ENCODE peak calls at places on chromosomes 16 and 17, in four cellular contexts. S is fibroblast of the conjunctiva; U is activated CD4-positive, alpha-beta memory T cell treated with anti-CD3 and anti-CD28 coated beads for 36 hours; P is H4. C is an unnamed sample.

GRCh38 chr16:25073849-25074248 is 37.7 kb upstream of the LCMT1 start:
- DNase-seq in S (no peak), U (no peak), P (no peak), C (no peak)

GRCh38 chr17:31550389-31551056 is 159.0 kb downstream of the RAB11FIP4 start:
- DNase-seq in S (no peak), U (no peak), P (no peak), C (no peak)

GRCh38 chr16:29307598-29308507 is 98.7 kb downstream of the NPIPB11 start:
- DNase-seq in S (no peak), U (no peak), P (peak; percentile 59), C (peak; percentile 80)

GRCh38 chr16:68005786-68006286 is 6.6 kb upstream of the DPEP2 start:
- DNase-seq in S (no peak), U (peak; percentile 55), P (no peak), C (no peak)

GRCh38 chr16:75854117-75854516 is 127.8 kb upstream of the CPHXL start:
- DNase-seq in S (no peak), U (no peak), P (no peak), C (no peak)

GRCh38 chr16:2184962-2185361 is 11.4 kb downstream of the CASKIN1 start:
- DNase-seq in S (no peak), U (no peak), P (no peak), C (no peak)

GRCh38 chr16:87044031-87044380 is 273.2 kb downstream of the C16orf95 start:
- DNase-seq in S (no peak), U (no peak), P (no peak), C (no peak)

GRCh38 chr16:47008174-47008573 is 34.7 kb upstream of the DNAJA2 start:
- DNase-seq in S (no peak), U (no peak), P (no peak), C (no peak)

GRCh38 chr17:79203016-79203415 is 128.4 kb downstream of the ENGASE start:
- DNase-seq in S (no peak), U (no peak), P (no peak), C (no peak)

GRCh38 chr17:78365561-78366108 is 5.8 kb upstream of the SOCS3 start:
- DNase-seq in S (no peak), U (no peak), P (no peak), C (peak; percentile 94)

GRCh38 chr16:85398050-85398451 is 215.1 kb upstream of the GSE1 start:
- DNase-seq in S (no peak), U (no peak), P (no peak), C (peak; percentile 37)

GRCh38 chr16:50460538-50461399 is 87.4 kb upstream of the NKD1 start:
- DNase-seq in S (no peak), U (no peak), P (no peak), C (no peak)